ENCODE peak calls at places on chromosome 12, in five cellular contexts. B, D, Y, M and F are unnamed samples.

GRCh38 chr12:69405466-69405865 is 45.9 kb downstream of the YEATS4 start:
- DNase-seq in B (peak), D (no peak), Y (peak), M (no peak), F (no peak)

GRCh38 chr12:102543494-102543893 is 63.1 kb upstream of the IGF1 start:
- DNase-seq in B (no peak), D (no peak), Y (no peak), M (no peak), F (peak)

GRCh38 chr12:94353130-94353529 is 106.5 kb downstream of the CEP83 start:
- DNase-seq in B (no peak), D (no peak), Y (no peak), M (no peak), F (no peak)

GRCh38 chr12:96131230-96131788 is 62.9 kb upstream of the ELK3 start:
- DNase-seq in B (no peak), D (no peak), Y (no peak), M (no peak), F (no peak)

GRCh38 chr12:65403188-65403587 is 124.7 kb downstream of the MSRB3 start:
- DNase-seq in B (no peak), D (no peak), Y (no peak), M (no peak), F (no peak)

GRCh38 chr12:115859231-115859630 is 418.3 kb downstream of the MED13L start:
- DNase-seq in B (no peak), D (no peak), Y (no peak), M (no peak), F (no peak)

GRCh38 chr12:78703820-78704525 is 160.6 kb upstream of the SYT1 start:
- DNase-seq in B (peak), D (no peak), Y (peak), M (no peak), F (no peak)

GRCh38 chr12:127539499-127539898 is 727.5 kb upstream of the TMEM132C start:
- DNase-seq in B (no peak), D (no peak), Y (no peak), M (no peak), F (no peak)

GRCh38 chr12:84924956-84925355 is 12.4 kb upstream of the SLC6A15 start:
- DNase-seq in B (peak), D (no peak), Y (peak), M (no peak), F (no peak)

GRCh38 chr12:4164591-4165558 is 108.7 kb upstream of the CCND2 start:
- DNase-seq in B (peak), D (no peak), Y (peak), M (no peak), F (peak)

GRCh38 chr12:65637774-65638173 is 186.5 kb upstream of the HMGA2 start:
- DNase-seq in B (no peak), D (no peak), Y (peak), M (no peak), F (no peak)

GRCh38 chr12:80838024-80838658 is 99.6 kb downstream of the LIN7A start:
- DNase-seq in B (no peak), D (no peak), Y (no peak), M (no peak), F (no peak)

GRCh38 chr12:89873745-89874144 is 165.1 kb upstream of the ATP2B1 start:
- DNase-seq in B (peak), D (no peak), Y (peak), M (no peak), F (no peak)

GRCh38 chr12:10739157-10740118 is 16.3 kb upstream of the YBX3 start:
- DNase-seq in B (no peak), D (no peak), Y (no peak), M (no peak), F (no peak)

GRCh38 chr12:41439134-41439533 is 251.0 kb downstream of the PDZRN4 start:
- DNase-seq in B (no peak), D (no peak), Y (no peak), M (no peak), F (no peak)

GRCh38 chr12:94717656-94718055 is 67.3 kb upstream of the TMCC3 start:
- DNase-seq in B (no peak), D (no peak), Y (peak), M (no peak), F (no peak)

GRCh38 chr12:1357171-1357570 is 237.2 kb downstream of the FBXL14 start:
- DNase-seq in B (peak), D (no peak), Y (no peak), M (no peak), F (no peak)

GRCh38 chr12:92028039-92028709 is 117.5 kb downstream of the BTG1 start:
- DNase-seq in B (peak), D (no peak), Y (peak), M (no peak), F (no peak)

GRCh38 chr12:57047981-57048380 is 1.9 kb downstream of the MYO1A start:
- DNase-seq in B (no peak), D (no peak), Y (peak), M (no peak), F (no peak)
- H3K4me3 ChIP-seq in B (no peak), D (no peak), Y (no peak), M (no peak), F (no peak)

GRCh38 chr12:40225337-40225983 is 663 bp downstream of the LRRK2 start:
- DNase-seq in B (no peak), D (no peak), Y (peak), M (no peak), F (no peak)

GRCh38 chr12:40226652-40227051 is 1.9 kb downstream of the LRRK2 start:
- DNase-seq in B (peak), D (peak), Y (peak), M (peak), F (no peak)

GRCh38 chr12:40225984-40226602 is 1.3 kb downstream of the LRRK2 start:
- DNase-seq in B (no peak), D (no peak), Y (no peak), M (no peak), F (peak)

GRCh38 chr12:40222247-40222646 is 2.5 kb upstream of the LRRK2 start:
- DNase-seq in B (peak), D (no peak), Y (peak), M (no peak), F (no peak)

DNA sequence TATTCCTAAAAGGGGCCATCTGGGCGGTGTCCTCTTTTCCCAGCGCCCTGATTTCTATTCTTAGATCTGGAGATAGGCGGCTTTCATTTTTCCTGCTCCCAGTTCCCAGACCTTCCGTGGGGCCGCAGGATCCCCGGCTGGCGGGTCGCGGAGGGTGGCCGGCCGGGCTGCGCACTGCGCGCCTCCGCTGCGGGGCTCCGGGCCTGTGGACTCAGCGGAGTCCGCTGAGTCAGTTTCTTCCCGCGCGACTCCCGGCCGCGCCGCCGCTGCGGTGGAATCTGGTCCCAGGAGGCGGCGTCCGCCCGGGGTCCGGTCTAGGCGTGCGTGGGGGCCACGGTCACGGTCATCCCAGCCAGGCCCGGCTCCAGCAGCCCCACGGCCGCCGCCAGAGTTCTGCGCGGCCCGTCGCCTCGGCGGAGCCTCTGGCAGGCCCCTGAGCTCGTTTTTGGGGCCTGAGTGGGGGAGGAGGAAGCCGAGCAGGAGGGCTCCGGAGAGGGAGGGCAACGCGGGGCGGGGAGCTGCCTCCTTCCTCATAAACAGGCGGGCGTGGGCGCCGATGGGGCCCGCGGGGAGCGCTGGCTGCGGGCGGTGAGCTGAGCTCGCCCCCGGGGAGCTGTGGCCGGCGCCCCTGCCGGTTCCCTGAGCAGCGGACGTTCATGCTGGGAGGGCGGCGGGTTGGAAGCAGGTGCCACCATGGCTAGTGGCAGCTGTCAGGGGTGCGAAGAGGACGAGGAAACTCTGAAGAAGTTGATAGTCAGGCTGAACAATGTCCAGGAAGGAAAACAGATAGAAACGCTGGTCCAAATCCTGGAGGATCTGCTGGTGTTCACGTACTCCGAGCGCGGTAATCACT is at the start of gene LRRK2:
- DNase-seq in B (peak), D (peak), Y (peak), M (peak), F (peak)
- TF ChIP-seq CTCF in B (peak), D (no peak), Y (no peak), M (no peak), F (peak)

GRCh38 chr12:123936956-123937706 is 35.5 kb downstream of the CCDC92 start:
- DNase-seq in B (no peak), D (no peak), Y (no peak), M (no peak), F (no peak)
- H3K4me3 ChIP-seq in B (no peak), D (no peak), Y (no peak), M (no peak), F (no peak)

GRCh38 chr12:29427964-29428363 is 47.0 kb upstream of the ERGIC2 start:
- DNase-seq in B (no peak), D (no peak), Y (no peak), M (no peak), F (peak)
- TF ChIP-seq CTCF in B (no peak), D (no peak), Y (no peak), M (peak), F (peak)

GRCh38 chr12:110279561-110279960 is 1.5 kb upstream of the ATP2A2 start:
- DNase-seq in B (no peak), D (no peak), Y (no peak), M (no peak), F (no peak)
- H3K4me3 ChIP-seq in B (no peak), D (no peak), Y (no peak), M (no peak), F (no peak)

GRCh38 chr12:57215065-57215464 is 1.5 kb upstream of the NXPH4 start:
- DNase-seq in B (no peak), D (no peak), Y (no peak), M (no peak), F (no peak)

GRCh38 chr12:57216931-57217871 is 607 bp downstream of the NXPH4 start:
- DNase-seq in B (no peak), D (no peak), Y (no peak), M (no peak), F (no peak)

GRCh38 chr12:57215668-57216013 is 953 bp upstream of the NXPH4 start:
- DNase-seq in B (no peak), D (no peak), Y (no peak), M (no peak), F (peak)

GRCh38 chr12:57214398-57214781 is 2.2 kb upstream of the NXPH4 start:
- DNase-seq in B (peak), D (peak), Y (peak), M (peak), F (peak)

DNA sequence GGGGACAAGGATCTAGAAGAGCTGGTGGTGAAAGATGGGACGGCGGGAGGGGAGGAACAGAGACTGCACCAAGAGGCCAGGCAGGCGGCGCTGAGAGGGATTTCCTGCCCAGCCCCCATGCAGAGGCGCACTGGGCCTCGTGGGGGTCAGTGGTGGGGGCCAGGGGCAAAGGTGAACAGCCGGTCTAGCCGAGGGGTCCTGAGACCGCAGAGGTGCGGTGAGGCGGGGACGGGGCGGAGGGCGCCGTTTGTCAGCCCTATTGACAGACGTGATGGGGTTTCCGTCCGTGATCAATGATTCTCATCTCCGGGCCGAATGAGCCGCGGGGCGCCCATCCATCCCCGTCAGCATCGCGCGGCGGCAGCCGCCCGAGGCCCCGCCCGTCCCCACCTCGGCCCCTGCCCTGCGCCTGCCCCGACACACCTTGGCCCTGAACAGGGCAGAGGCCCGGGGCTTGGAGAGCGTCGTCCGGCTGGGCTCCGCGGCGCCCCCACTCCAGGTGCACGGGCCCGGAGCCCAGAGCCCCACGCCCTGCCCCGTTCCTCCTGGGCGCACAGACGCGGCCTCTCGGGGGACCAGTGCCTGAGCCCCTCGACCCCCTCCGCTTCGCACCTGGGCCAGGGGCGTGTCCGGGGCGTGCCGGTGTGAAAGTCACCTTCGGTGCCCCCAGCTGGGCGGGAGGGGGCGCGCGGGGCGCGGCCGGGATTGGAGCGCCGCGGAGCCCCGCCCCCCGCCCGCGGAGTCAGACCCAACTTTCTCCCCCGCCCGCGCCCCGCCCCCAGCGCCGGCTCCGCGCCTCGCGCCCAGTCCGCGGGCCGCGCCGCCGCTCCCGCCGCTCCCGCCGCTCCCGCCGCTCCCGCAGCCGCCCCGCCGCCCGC is at the start of gene NXPH4:
- DNase-seq in B (no peak), D (peak), Y (no peak), M (peak), F (no peak)
- TF ChIP-seq CTCF in B (no peak), D (no peak), Y (no peak), M (no peak), F (no peak)

DNA sequence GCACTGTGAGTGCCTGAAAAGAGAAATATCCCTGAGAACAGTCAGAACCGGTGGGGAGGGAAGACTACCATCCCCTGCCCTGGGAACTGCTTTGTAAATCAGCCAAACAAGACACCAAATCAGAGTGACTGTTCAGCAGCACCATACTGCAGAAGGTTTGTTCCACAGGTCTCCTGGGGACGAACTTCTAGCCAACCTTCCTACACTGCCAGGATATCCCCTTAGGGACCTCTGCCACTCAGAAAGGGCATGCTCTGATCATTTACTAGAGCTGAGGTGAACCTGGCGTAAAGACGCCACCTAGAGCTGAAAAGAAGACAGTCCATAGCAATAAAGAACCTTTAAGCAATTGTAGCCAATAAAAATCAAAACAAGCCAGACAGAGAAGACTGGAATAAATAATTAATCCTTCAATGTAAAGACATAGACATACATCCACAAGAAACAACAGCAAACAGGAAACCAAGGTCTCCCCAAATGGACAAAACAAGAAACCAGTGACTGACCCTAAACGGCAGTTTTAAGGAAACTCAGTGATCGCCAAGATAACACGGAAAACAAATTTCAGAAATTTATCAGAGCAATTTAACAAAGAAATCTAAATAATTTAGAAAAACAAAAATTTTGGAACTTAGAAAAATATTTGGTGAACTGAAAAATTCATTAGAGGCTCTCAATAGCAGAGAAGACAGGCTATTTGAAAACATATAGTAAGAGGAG is 228.1 kb upstream of the AMIGO2 start:
- DNase-seq in B (peak), D (no peak), Y (peak), M (peak), F (peak)
- H3K4me3 ChIP-seq in B (no peak), D (peak), Y (no peak), M (no peak), F (no peak)

GRCh38 chr12:16385779-16386646 is 38.6 kb downstream of the MGST1 start:
- DNase-seq in B (peak), D (no peak), Y (peak), M (peak), F (peak)
- TF ChIP-seq CTCF in B (peak), D (no peak), Y (peak), M (peak), F (peak)

DNA sequence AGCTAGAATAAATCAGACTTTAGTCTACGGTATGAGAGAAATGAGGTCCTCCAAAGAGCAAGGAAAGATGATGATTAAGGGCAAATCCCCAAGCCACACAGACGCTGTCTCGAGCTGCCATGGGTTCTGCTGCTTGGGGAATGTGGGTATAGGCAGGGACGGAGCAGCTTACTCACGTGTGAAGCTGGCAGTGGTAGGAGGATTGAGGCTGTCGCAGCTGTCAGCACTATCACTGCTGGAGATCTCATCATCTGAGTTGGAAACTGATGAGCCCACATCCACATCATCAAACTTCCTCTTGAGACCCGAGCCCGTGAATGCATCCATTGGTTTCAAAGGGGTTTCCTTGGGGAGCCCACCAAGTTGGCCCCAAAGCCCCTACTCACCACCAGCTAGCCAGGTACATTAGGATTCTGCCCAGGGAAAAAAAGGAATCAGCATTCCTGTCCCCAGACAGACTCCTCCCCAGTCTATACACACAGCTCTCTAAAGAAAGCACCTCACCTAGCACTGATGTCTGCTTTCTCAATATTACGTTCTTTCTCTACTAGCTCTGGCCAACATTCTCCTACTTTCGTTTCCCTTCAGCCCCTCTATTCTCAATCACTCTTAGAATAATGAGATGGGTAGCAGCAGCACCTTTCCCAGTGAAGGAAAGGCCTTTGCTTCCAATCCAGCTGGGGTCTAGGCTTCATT is 7.0 kb downstream of the CSRNP2 start:
- DNase-seq in B (no peak), D (no peak), Y (no peak), M (no peak), F (no peak)
- H3K4me3 ChIP-seq in B (no peak), D (no peak), Y (no peak), M (no peak), F (no peak)

GRCh38 chr12:132836803-132837331 is 8.2 kb upstream of the GOLGA3 start:
- DNase-seq in B (no peak), D (no peak), Y (no peak), M (no peak), F (peak)
- TF ChIP-seq CTCF in B (no peak), D (no peak), Y (no peak), M (no peak), F (no peak)